ENCODE peak calls at places on chromosomes 3 and 15, in eight cellular contexts. S is heart left ventricle, A is transverse colon, X is HCT116, F is uterus, C is spleen, Q is H54, V is testis. K is an unnamed sample.

GRCh38 chr15:51973220-51973619 is 1.6 kb upstream of the LEO1 start:
- DNase-seq in C (no peak), F (no peak), S (no peak), A (no peak), V (no peak), Q (no peak), X (no peak), K (no peak)

GRCh38 chr15:95277266-95277665 is 1045.9 kb downstream of the MCTP2 start:
- DNase-seq in X (no peak), S (no peak), V (no peak), C (no peak), A (no peak), F (no peak), Q (no peak), K (no peak)

GRCh38 chr15:69298697-69299441 is at the start of gene PAQR5:
- DNase-seq in A (peak; percentile 75), X (no peak), V (peak; percentile 26), Q (peak; percentile 57), F (no peak), C (no peak), S (peak; percentile 35), K (peak; percentile 42)

GRCh38 chr3:69565316-69565715 is 173.9 kb upstream of the MITF start:
- DNase-seq in V (no peak), Q (no peak), C (no peak), X (no peak), S (no peak), A (no peak), F (no peak), K (no peak)

GRCh38 chr15:101252836-101253235 is 988 bp upstream of the CHSY1 start:
- DNase-seq in F (no peak), A (no peak), V (no peak), X (no peak), S (no peak), Q (no peak), C (no peak), K (peak; percentile 50)

GRCh38 chr3:138124689-138125420 is 7.3 kb downstream of the A4GNT start:
- DNase-seq in Q (no peak), C (no peak), V (no peak), F (no peak), A (no peak), S (no peak), X (no peak), K (no peak)

GRCh38 chr3:126127452-126127851 is 43.5 kb upstream of the SLC41A3 start:
- DNase-seq in Q (no peak), F (no peak), S (no peak), C (peak; percentile 56), A (peak; percentile 3), V (no peak), X (no peak), K (no peak)

GRCh38 chr3:179146911-179147570 is 1.1 kb upstream of the PIK3CA start:
- DNase-seq in A (peak; percentile 7), C (no peak), S (no peak), X (peak; percentile 71), F (peak; percentile 34), V (peak; percentile 32), Q (peak; percentile 51), K (peak; percentile 82)

GRCh38 chr3:193844472-193844871 is 251.5 kb downstream of the OPA1 start:
- DNase-seq in V (no peak), Q (no peak), F (no peak), S (no peak), A (no peak), X (no peak), C (no peak), K (no peak)

DNA sequence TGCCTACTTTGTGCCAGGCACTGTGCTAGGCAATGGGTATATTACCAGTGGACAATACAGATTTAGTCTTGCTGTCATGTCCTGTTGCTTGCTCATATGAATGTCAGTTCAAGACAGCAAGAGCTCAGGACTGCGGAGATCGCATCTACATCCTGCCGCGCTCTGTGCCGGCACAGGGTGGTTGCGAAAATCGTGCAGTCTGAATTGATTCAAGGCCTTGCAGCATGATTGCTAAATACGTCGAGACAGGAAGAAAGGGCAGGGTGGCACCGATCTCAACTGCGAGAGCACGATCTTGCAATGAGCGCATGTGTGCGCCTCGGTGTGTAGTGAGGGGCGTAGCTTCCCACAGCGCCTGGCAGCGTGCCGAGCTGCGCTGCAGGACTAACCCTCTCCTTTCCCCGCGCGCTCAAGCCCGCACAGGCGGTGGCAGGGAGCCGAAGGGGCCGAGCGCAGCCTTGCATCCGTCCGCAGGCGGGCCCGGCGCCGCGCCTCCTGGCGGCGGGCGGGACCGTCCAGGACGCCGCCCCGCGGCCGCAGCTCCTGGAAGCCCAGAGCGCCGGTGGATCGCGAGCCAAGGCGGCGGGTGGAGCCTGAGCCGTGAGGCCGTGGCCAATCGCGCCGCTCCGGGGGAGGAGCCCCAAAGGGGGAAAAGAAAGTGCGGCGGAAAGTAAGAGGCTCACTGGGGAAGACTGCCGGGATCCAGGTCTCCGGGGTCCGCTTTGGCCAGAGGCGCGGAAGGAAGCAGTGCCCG is at the start of gene IL1RAP:
- DNase-seq in Q (peak; percentile 90), X (peak; percentile 66), C (peak; percentile 99), A (peak; percentile 92), F (peak; percentile 87), V (peak; percentile 90), S (peak; percentile 94), K (peak; percentile 93)
- TF ChIP-seq POLR2A in Q (peak; percentile 56), X (peak; percentile 52), C (peak; percentile 18), A (peak; percentile 60), F (peak; percentile 68), V (no peak), S (no peak), K (peak; percentile 69)

GRCh38 chr3:53884623-53885022 is 2.7 kb upstream of the ACTR8 start:
- DNase-seq in C (no peak), F (no peak), X (no peak), S (no peak), A (no peak), Q (no peak), V (no peak), K (no peak)

GRCh38 chr3:53880396-53881345 is 1.3 kb downstream of the ACTR8 start:
- DNase-seq in A (no peak), S (no peak), X (no peak), F (no peak), C (no peak), Q (no peak), V (no peak), K (no peak)

GRCh38 chr3:53885239-53885638 is 3.3 kb upstream of the ACTR8 start:
- DNase-seq in C (no peak), Q (no peak), X (no peak), A (no peak), F (no peak), V (no peak), S (no peak), K (no peak)

GRCh38 chr3:53883008-53883407 is 1.1 kb upstream of the ACTR8 start:
- DNase-seq in X (no peak), S (no peak), V (no peak), F (no peak), Q (no peak), A (no peak), C (no peak), K (peak; percentile 21)

DNA sequence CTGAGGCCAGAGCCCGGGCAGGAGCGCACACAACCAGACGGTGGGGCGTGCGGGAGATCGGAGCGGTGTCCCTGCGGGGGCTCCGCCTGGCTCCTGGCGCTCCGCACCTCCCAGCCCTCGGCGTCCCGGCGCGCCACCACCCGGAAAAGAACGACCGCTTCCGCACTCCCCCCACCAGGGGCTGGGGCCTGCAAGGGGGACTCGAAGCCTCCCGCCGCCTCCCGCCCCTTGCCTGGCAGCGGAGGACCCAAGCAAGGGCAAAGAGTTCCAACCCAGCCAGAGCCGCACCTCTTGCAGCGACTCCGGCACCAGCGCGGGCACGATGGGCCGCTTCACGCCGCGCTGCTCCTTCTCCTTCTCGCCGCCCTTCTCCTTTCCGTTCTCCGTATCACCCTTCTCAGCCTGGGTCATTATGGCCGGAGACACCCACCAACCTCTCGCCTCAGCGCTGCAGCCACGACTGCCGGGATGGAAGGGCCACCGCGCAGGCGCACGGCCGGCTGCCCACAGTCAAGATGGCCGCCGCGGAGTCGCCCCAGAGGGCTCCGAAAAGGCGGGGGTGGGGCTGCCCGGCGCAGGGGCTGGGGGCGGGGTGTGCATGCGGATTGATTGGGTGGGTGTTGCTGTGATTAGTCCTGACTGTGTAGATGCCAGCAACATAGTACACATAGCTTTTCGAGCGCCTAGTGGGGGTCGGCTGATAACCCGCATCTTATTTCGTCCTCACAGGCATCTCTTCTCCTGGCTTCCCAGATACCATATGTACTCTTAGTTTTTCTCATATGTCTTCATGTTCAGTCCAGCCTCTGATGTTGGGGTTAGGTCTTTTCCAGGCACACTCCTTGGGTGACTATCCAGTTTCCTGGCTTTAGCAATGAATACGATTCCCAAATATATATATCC is at the start of gene ACTR8:
- DNase-seq in A (peak; percentile 88), X (peak; percentile 58), Q (peak; percentile 85), C (peak; percentile 96), F (peak; percentile 76), S (peak; percentile 90), V (peak; percentile 89), K (peak; percentile 90)
- TF ChIP-seq POLR2A in A (peak; percentile 76), X (peak; percentile 70), Q (peak; percentile 94), C (peak; percentile 30), F (peak; percentile 64), S (no peak), V (no peak), K (peak; percentile 79)

DNA sequence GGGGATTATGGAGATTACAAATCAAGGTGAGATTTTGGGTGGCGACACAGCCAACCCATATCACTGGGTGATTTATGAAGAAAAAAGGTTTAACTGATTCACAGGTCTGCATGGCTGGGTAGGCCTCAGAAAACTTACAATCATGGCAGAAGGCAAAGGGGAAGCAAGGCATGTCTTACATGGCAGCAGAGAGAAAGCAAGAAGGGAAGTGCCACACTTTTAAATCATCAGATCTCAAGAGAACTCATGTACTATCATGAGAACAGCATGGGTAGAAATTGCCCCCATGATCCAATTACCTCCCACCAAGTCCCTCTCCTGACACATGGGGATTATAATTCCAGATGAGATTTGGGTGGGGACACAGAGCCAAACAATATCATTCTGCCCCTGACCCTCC is 59.7 kb downstream of the DPH6 start:
- DNase-seq in S (no peak), A (no peak), X (no peak), F (no peak), V (no peak), Q (no peak), C (no peak), K (no peak)
- TF ChIP-seq POLR2A in S (no peak), A (no peak), X (no peak), F (no peak), V (no peak), Q (no peak), C (no peak), K (no peak)

DNA sequence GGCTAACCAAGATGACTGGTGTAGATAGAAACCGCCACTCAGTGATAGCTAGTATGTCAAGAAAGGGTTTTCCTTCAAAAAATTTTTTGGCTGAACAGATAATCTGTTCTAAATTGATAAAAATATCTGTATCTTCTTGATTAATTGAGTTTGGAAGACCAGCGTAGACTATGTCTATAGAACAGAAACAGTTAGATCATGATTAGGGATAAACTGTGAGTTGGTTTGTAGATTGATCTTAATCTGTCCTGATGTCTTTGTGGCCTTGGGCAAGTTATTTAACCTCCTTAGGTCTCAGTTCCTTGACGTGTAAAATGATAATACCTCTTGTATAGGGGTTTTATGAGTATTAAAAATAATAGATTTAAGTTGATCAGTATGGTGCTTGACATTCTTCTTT is 4.7 kb downstream of the NFKBIZ start:
- DNase-seq in A (no peak), F (no peak), X (no peak), V (no peak), Q (no peak), C (no peak), S (no peak), K (no peak)
- TF ChIP-seq POLR2A in A (no peak), F (no peak), X (no peak), V (no peak), Q (no peak), C (no peak), S (no peak), K (no peak)

GRCh38 chr3:172153335-172153861 is 114.0 kb downstream of the FNDC3B start:
- DNase-seq in V (peak; percentile 96), F (peak; percentile 92), A (peak; percentile 87), X (peak; percentile 93), S (peak; percentile 96), Q (peak; percentile 65), C (peak; percentile 86), K (no peak)
- TF ChIP-seq POLR2A in V (no peak), F (peak; percentile 64), A (peak; percentile 38), X (no peak), S (no peak), Q (no peak), C (no peak), K (no peak)